ENCODE peak calls at places on chromosomes 2 and 18, in five cellular contexts. X is epithelial cell of esophagus, G is PC-9, P is heart right ventricle, A is brain microvascular endothelial cell. F is an unnamed sample.

GRCh38 chr18:21831413-21831831 is 90.8 kb downstream of the MIB1 start:
- DNase-seq in P (peak; percentile 74), X (no peak), A (peak; percentile 53), G (no peak), F (no peak)

GRCh38 chr2:64639691-64640090 is 14.0 kb downstream of the SERTAD2 start:
- DNase-seq in X (no peak), P (no peak), A (no peak), G (no peak), F (no peak)

GRCh38 chr2:39541011-39541930 is 104.2 kb upstream of the MAP4K3 start:
- DNase-seq in A (no peak), P (peak; percentile 30), G (no peak), X (no peak), F (no peak)

GRCh38 chr2:44895061-44895460 is 46.4 kb upstream of the SIX3 start:
- DNase-seq in P (no peak), G (peak; percentile 63), A (peak; percentile 6), X (no peak), F (no peak)

GRCh38 chr2:156385242-156385641 is 50.9 kb upstream of the GPD2 start:
- DNase-seq in X (no peak), G (no peak), P (no peak), A (no peak), F (no peak)

GRCh38 chr2:118834440-118834810 is 13.0 kb downstream of the EN1 start:
- DNase-seq in X (no peak), A (no peak), G (no peak), P (no peak), F (no peak)

GRCh38 chr2:241128266-241128665 is 21.0 kb downstream of the PASK start:
- DNase-seq in X (no peak), P (no peak), G (no peak), A (no peak), F (no peak)

GRCh38 chr2:170721678-170722077 is 6.5 kb downstream of the SP5 start:
- DNase-seq in A (no peak), X (no peak), P (no peak), G (no peak), F (no peak)

GRCh38 chr2:169528271-169528701 is 18.8 kb downstream of the KLHL41 start:
- DNase-seq in X (peak; percentile 67), G (no peak), A (peak; percentile 63), P (peak; percentile 49), F (peak; percentile 45)

GRCh38 chr2:239322414-239323086 is 78.3 kb downstream of the HDAC4 start:
- DNase-seq in P (peak; percentile 4), A (peak; percentile 45), G (no peak), X (no peak), F (no peak)

GRCh38 chr18:33666915-33667314 is 88.9 kb downstream of the ASXL3 start:
- DNase-seq in X (no peak), A (no peak), G (no peak), P (no peak), F (no peak)

GRCh38 chr18:11607897-11608296 is 1.5 kb upstream of the SLC35G4 start:
- DNase-seq in P (no peak), A (no peak), X (no peak), G (no peak), F (no peak)

GRCh38 chr18:59575995-59576394 is 121.2 kb downstream of the CCBE1 start:
- DNase-seq in A (no peak), G (no peak), P (no peak), X (peak; percentile 29), F (no peak)

GRCh38 chr18:6210349-6211173 is 204.2 kb downstream of the L3MBTL4 start:
- DNase-seq in X (no peak), G (no peak), A (no peak), P (no peak), F (no peak)

GRCh38 chr2:234689911-234690379 is 193.1 kb upstream of the ARL4C start:
- DNase-seq in A (no peak), P (no peak), X (no peak), G (no peak), F (no peak)

GRCh38 chr2:30237346-30238142 is 6.2 kb downstream of the LBH start:
- DNase-seq in P (no peak), G (no peak), X (no peak), A (no peak), F (no peak)

GRCh38 chr2:214830794-214831346 is 21.4 kb upstream of the BARD1 start:
- DNase-seq in X (peak; percentile 59), A (peak; percentile 27), G (no peak), P (no peak), F (peak; percentile 32)

GRCh38 chr2:158637357-158637756 is 157.8 kb upstream of the DAPL1 start:
- DNase-seq in P (no peak), A (no peak), X (no peak), G (no peak), F (no peak)

GRCh38 chr2:2581331-2582159 is 250.5 kb upstream of the MYT1L start:
- DNase-seq in X (no peak), A (no peak), P (no peak), G (no peak), F (no peak)
- TF ChIP-seq CTCF in X (no peak), A (no peak), P (no peak), G (no peak), F (no peak)

DNA sequence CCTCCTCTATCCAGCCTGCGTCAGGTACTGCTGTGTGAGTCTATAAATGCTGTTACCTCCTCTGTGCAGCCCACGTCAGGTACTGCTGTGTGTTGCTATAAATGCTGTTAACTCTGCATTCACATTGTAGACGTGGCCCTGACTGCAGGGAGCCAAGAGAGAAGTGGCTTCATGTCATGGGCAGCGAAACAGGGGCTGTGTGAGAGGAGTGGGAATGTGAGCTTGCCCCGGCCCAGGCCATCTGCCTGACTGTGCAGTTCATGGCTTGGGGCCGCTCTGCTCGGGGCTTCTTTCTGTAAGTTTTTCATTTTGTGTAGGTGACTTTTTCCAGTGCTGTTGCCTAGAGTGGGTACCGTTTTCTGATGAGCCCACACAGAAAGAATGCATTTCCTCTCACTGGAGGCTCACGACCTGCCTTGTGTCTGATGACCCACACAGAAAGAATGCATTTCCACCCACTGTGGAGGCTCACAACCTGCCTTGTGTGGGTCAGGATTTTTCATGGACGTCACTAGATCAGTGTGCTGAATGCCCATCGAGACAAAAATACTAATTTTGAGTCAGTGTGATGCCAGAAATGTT is 104.5 kb downstream of the SNTG2 start:
- DNase-seq in A (peak; percentile 88), X (peak; percentile 4), P (no peak), G (no peak), F (peak; percentile 55)
- H3K4me3 ChIP-seq in A (peak overlapping the region; percentile 5), X (no peak overlapping the region), P (no peak overlapping the region), G (no peak overlapping the region), F (no peak overlapping the region)

GRCh38 chr2:201857326-201857725 is 51.0 kb downstream of the CDK15 start:
- DNase-seq in P (no peak), G (no peak), X (no peak), A (no peak), F (no peak)

GRCh38 chr2:201860541-201861154 is 54.3 kb downstream of the CDK15 start:
- DNase-seq in G (peak; percentile 57), A (peak; percentile 84), P (peak; percentile 49), X (peak; percentile 73), F (peak; percentile 65)

GRCh38 chr2:201859886-201860285 is 53.5 kb downstream of the CDK15 start:
- DNase-seq in X (no peak), G (no peak), A (no peak), P (no peak), F (no peak)

GRCh38 chr2:201858267-201858666 is 51.9 kb downstream of the CDK15 start:
- DNase-seq in X (no peak), A (no peak), P (no peak), G (no peak), F (no peak)

GRCh38 chr2:201858781-201859180 is 52.4 kb downstream of the CDK15 start:
- DNase-seq in P (no peak), A (no peak), G (no peak), X (peak; percentile 36), F (no peak)
- TF ChIP-seq CTCF in P (no peak), A (no peak), G (no peak), X (no peak), F (no peak)

GRCh38 chr2:73072416-73072815 is 904 bp upstream of the SFXN5 start:
- DNase-seq in G (no peak), P (no peak), X (no peak), A (no peak), F (no peak)
- H3K4me3 ChIP-seq in G (peak overlapping the region; percentile 99), P (peak overlapping the region; percentile 86), X (peak overlapping the region; percentile 81), A (peak overlapping the region; percentile 79), F (peak overlapping the region; percentile 59)

GRCh38 chr2:196404276-196404675 is 232.9 kb upstream of the STK17B start:
- DNase-seq in P (no peak), G (no peak), X (peak; percentile 35), A (no peak), F (no peak)
- TF ChIP-seq CTCF in P (no peak), G (no peak), X (no peak), A (no peak), F (no peak)

GRCh38 chr18:54679318-54680149 is 88.5 kb downstream of the DYNAP start:
- DNase-seq in A (peak; percentile 83), G (peak; percentile 76), P (peak; percentile 14), X (peak; percentile 79), F (peak; percentile 64)
- H3K4me3 ChIP-seq in A (no peak overlapping the region), G (no peak overlapping the region), P (no peak overlapping the region), X (no peak overlapping the region), F (no peak overlapping the region)

GRCh38 chr18:27363918-27364317 is 178.8 kb upstream of the CHST9 start:
- DNase-seq in G (no peak), P (no peak), A (no peak), X (peak; percentile 50), F (no peak)
- TF ChIP-seq CTCF in G (peak; percentile 49), P (peak; percentile 49), A (no peak), X (peak; percentile 20), F (peak; percentile 18)

GRCh38 chr2:21042708-21042957 is 1.2 kb downstream of the APOB start:
- DNase-seq in P (no peak), X (no peak), G (no peak), A (no peak), F (no peak)
- H3K4me3 ChIP-seq in P (no peak overlapping the region), X (no peak overlapping the region), G (no peak overlapping the region), A (no peak overlapping the region), F (no peak overlapping the region)

GRCh38 chr2:35454966-35455638 is 900.5 kb upstream of the CRIM1 start:
- DNase-seq in A (peak; percentile 22), X (peak; percentile 14), P (no peak), G (peak; percentile 43), F (peak; percentile 67)
- TF ChIP-seq CTCF in A (peak; percentile 72), X (peak; percentile 13), P (no peak), G (peak; percentile 50), F (peak; percentile 58)

DNA sequence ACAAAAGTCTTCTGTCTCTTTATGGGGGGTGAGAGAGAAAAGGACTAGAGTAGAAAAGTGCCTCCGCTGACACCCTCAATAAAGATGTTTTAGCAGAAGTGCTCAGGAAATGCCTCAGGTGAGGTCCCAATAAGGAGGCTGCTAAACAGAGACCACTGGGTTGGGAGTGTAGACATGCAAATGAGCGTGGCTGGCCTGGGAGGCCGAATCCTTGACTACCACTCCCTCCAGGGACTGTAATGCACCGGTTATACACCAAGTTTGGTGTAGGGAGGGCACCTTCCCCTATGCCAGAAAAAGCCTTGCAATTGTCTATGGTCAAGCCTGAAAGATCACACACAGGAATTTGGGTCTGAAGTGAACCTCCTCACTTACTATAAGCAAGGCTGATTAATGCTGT is 1.8 kb downstream of the TMX3 start:
- DNase-seq in X (no peak), P (no peak), A (no peak), G (no peak), F (no peak)
- H3K4me3 ChIP-seq in X (no peak overlapping the region), P (no peak overlapping the region), A (no peak overlapping the region), G (peak overlapping the region; percentile 98), F (no peak overlapping the region)